ENCODE peak calls at places on chromosomes 7 and 10, in five cellular contexts. U, F, A, O and C are unnamed samples.

GRCh38 chr7:151249732-151250072 is 1.2 kb upstream of the SMARCD3 start:
- DNase-seq in U (no peak), F (peak; percentile 64), A (no peak), O (no peak), C (peak; percentile 87)

GRCh38 chr7:150631866-150632864 is at the start of gene GIMAP6:
- DNase-seq in U (no peak), F (no peak), A (no peak), O (no peak), C (no peak)

GRCh38 chr7:110621289-110621688 is 469.6 kb upstream of the LRRN3 start:
- DNase-seq in U (no peak), F (no peak), A (no peak), O (no peak), C (no peak)

GRCh38 chr10:65931291-65932080 is 994.4 kb upstream of the LRRTM3 start:
- DNase-seq in U (no peak), F (no peak), A (no peak), O (no peak), C (no peak)

GRCh38 chr7:26013551-26014083 is 138.4 kb upstream of the NFE2L3 start:
- DNase-seq in U (no peak), F (no peak), A (no peak), O (no peak), C (no peak)

GRCh38 chr10:92150798-92151197 is 140.1 kb downstream of the CPEB3 start:
- DNase-seq in U (no peak), F (no peak), A (no peak), O (no peak), C (no peak)

GRCh38 chr10:21171936-21172773 is 275.0 kb upstream of the NEBL start:
- DNase-seq in U (no peak), F (no peak), A (no peak), O (no peak), C (no peak)

GRCh38 chr10:59234814-59235429 is 58.5 kb downstream of the PHYHIPL start:
- DNase-seq in U (no peak), F (peak; percentile 11), A (no peak), O (no peak), C (no peak)

GRCh38 chr7:103996639-103997038 is 7.2 kb upstream of the RELN start:
- DNase-seq in U (no peak), F (no peak), A (no peak), O (no peak), C (no peak)

GRCh38 chr7:88306590-88307048 is at the start of gene STEAP4:
- DNase-seq in U (peak; percentile 71), F (peak; percentile 87), A (peak; percentile 94), O (peak; percentile 47), C (peak; percentile 89)

GRCh38 chr10:133127291-133128125 is 32.5 kb upstream of the KNDC1 start:
- DNase-seq in U (peak; percentile 42), F (no peak), A (peak; percentile 73), O (no peak), C (peak; percentile 52)

GRCh38 chr10:77636967-77637473 is 588 bp downstream of the KCNMA1 start:
- DNase-seq in U (no peak), F (no peak), A (peak; percentile 84), O (no peak), C (peak; percentile 68)

GRCh38 chr10:106387063-106387462 is 777.4 kb downstream of the SORCS1 start:
- DNase-seq in U (no peak), F (no peak), A (no peak), O (no peak), C (no peak)

GRCh38 chr7:158543840-158544239 is 43.8 kb downstream of the PTPRN2 start:
- DNase-seq in U (no peak), F (no peak), A (peak; percentile 36), O (no peak), C (no peak)

GRCh38 chr7:107712906-107713305 is 31.0 kb upstream of the CBLL1 start:
- DNase-seq in U (no peak), F (no peak), A (no peak), O (no peak), C (no peak)

GRCh38 chr7:26663905-26664673 is 200.3 kb downstream of the SKAP2 start:
- DNase-seq in U (no peak), F (no peak), A (no peak), O (no peak), C (no peak)

GRCh38 chr7:45074738-45075644 is 13.8 kb downstream of the NACAD start:
- DNase-seq in U (no peak), F (no peak), A (no peak), O (no peak), C (no peak)

GRCh38 chr10:99364125-99364524 is 35.0 kb downstream of the CNNM1 start:
- DNase-seq in U (no peak), F (no peak), A (no peak), O (no peak), C (no peak)

GRCh38 chr7:105649727-105650381 is 68.6 kb upstream of the EFCAB10 start:
- DNase-seq in U (no peak), F (no peak), A (no peak), O (no peak), C (peak; percentile 14)

GRCh38 chr7:147722119-147722518 is 868.4 kb upstream of the C7orf33 start:
- DNase-seq in U (no peak), F (no peak), A (no peak), O (no peak), C (no peak)

GRCh38 chr7:14937580-14937979 is 35.0 kb upstream of the DGKB start:
- DNase-seq in U (no peak), F (no peak), A (no peak), O (no peak), C (no peak)

GRCh38 chr7:40763319-40764287 is 628.8 kb downstream of the SUGCT start:
- DNase-seq in U (no peak), F (no peak), A (no peak), O (no peak), C (no peak)

GRCh38 chr10:126101744-126102143 is 205.4 kb downstream of the FANK1 start:
- DNase-seq in U (no peak), F (no peak), A (no peak), O (no peak), C (no peak)

DNA sequence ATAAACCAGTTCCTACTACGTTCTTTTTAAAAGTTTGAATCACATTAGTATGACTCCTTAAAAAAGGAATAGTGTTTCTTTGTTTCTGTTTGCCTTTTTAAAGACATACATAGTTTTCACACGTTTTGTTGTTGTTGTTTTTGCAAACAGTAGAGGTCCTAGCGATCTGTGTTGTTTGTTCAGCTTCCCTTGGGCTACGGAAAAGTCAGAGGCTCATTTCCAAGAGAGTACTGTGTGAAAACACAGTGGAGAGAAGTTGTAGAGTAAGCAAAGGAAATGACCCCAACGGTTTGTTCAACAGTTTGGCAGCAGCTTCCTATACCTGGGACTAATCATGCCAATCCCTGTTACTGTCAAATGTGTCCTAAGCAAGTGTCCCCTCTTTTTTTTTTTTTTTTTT is 87.1 kb upstream of the STEAP1 start:
- DNase-seq in U (no peak), F (no peak), A (no peak), O (no peak), C (no peak)
- TF ChIP-seq CTCF in U (no peak), F (no peak), A (no peak), O (no peak), C (no peak)

GRCh38 chr7:140541513-140542192 is 62.3 kb upstream of the MKRN1 start:
- DNase-seq in U (no peak), F (peak; percentile 28), A (peak; percentile 70), O (peak; percentile 66), C (peak; percentile 91)
- TF ChIP-seq POLR2AphosphoS5 in U (no peak), F (peak; percentile 52), A (no peak), O (no peak), C (peak; percentile 59)

GRCh38 chr7:140035400-140036223 is 27.1 kb downstream of the PARP12 start:
- DNase-seq in U (no peak), F (no peak), A (no peak), O (no peak), C (no peak)

GRCh38 chr7:140039071-140039470 is 23.7 kb downstream of the PARP12 start:
- DNase-seq in U (no peak), F (no peak), A (no peak), O (no peak), C (no peak)

GRCh38 chr7:140033779-140034363 is 28.9 kb downstream of the PARP12 start:
- DNase-seq in U (no peak), F (no peak), A (no peak), O (no peak), C (no peak)

GRCh38 chr7:140033036-140033435 is 29.7 kb downstream of the PARP12 start:
- DNase-seq in U (no peak), F (no peak), A (no peak), O (no peak), C (no peak)

GRCh38 chr7:140036224-140036651 is 26.5 kb downstream of the PARP12 start:
- DNase-seq in U (no peak), F (no peak), A (no peak), O (no peak), C (no peak)
- TF ChIP-seq CTCF in U (no peak), F (no peak), A (no peak), O (no peak), C (no peak)

GRCh38 chr7:1531263-1531978 is 919 bp downstream of the MAFK start:
- DNase-seq in U (peak; percentile 60), F (no peak), A (peak; percentile 92), O (no peak), C (peak; percentile 79)
- TF ChIP-seq POLR2AphosphoS5 in U (no peak), F (peak; percentile 0), A (peak; percentile 62), O (no peak), C (no peak)

GRCh38 chr7:134255814-134256213 is 60.9 kb downstream of the SLC35B4 start:
- DNase-seq in U (no peak), F (no peak), A (no peak), O (peak; percentile 17), C (no peak)

DNA sequence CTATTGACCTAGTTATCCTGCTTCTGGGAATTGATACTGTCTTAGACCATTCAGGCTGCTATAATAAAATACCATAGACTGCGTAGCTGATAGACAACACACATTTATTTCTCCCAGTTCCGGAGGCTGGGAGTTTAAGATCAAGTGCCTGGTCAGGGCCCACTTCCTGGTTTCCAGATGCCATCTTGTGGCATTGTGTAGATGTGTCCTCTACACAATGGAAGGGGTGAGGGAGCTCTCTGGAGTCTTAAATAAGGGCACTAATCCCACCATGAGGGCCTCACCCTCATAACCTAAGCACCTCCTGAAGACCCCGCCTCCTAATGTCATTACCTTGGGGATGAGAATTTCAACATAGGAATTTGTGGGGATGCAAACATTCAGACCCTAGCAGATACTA is 62.4 kb downstream of the SLC35B4 start:
- DNase-seq in U (no peak), F (no peak), A (no peak), O (no peak), C (no peak)
- TF ChIP-seq CTCF in U (no peak), F (no peak), A (no peak), O (no peak), C (no peak)

DNA sequence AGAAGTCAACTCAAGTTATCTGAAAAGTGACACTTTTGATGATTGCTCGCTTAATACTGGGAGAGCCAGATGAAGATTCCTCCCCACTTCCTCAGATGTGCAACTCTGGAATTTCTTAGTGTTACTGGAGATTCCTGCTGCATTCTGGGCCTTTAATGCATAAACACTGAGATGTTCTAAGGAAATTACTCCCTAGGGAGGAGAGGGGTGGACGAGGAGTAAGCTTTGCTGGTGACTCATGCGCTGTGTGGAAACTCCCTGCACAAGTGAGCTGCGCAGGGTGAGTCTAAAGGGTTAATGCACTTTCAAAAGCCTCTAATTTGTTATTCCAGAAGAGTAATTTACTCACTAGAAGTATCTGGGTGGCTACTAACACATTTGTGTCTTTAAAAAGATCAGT is 46.3 kb downstream of the EGFR start:
- DNase-seq in U (no peak), F (no peak), A (no peak), O (no peak), C (peak; percentile 90)
- TF ChIP-seq POLR2AphosphoS5 in U (peak; percentile 63), F (peak; percentile 42), A (peak; percentile 31), O (no peak), C (peak; percentile 54)